ENCODE peak calls at places on chromosomes 13 and 19, in ten cellular contexts. W is globus pallidus; C is mesenchymal stem cell; B is AG09319; A is germinal center; H is ELR; D is stimulated activated CD4-positive, alpha-beta T cell treated with anti-CD3 and anti-CD28 coated beads, Interleukin-15, amount 100 ng/mL, for 1 hour; G is PC-3; L is mesendoderm; J is anterior cingulate cortex. Z is an unnamed sample.

GRCh38 chr13:77300176-77301141 is 26.4 kb downstream of the MYCBP2 start:
- DNase-seq in W (no peak), C (peak), B (no peak), A (peak), H (peak), D (no peak), G (peak), L (peak), J (no peak), Z (no peak)

GRCh38 chr13:51148952-51149573 is 38.0 kb upstream of the C13orf42 start:
- DNase-seq in W (peak), C (peak), B (peak), A (no peak), H (peak), D (no peak), G (peak), L (peak), J (no peak), Z (peak)

GRCh38 chr19:44685877-44686276 is 13.1 kb upstream of the CEACAM16 start:
- DNase-seq in W (peak), C (peak), B (no peak), A (peak), H (peak), D (no peak), G (peak), L (no peak), J (no peak), Z (no peak)

GRCh38 chr19:38073806-38074685 is 150.0 kb downstream of the DPF1 start:
- DNase-seq in W (peak), C (peak), B (no peak), A (no peak), H (no peak), D (no peak), G (no peak), L (peak), J (no peak), Z (no peak)

GRCh38 chr13:43961909-43962308 is 82.2 kb downstream of the LACC1 start:
- DNase-seq in W (no peak), C (no peak), B (no peak), A (no peak), H (no peak), D (no peak), G (no peak), L (no peak), J (no peak), Z (no peak)

GRCh38 chr19:56177564-56178243 is 1.9 kb downstream of the GALP start:
- DNase-seq in W (no peak), C (no peak), B (no peak), A (no peak), H (no peak), D (no peak), G (no peak), L (no peak), J (no peak), Z (no peak)

GRCh38 chr13:28116736-28117135 is 16.4 kb upstream of the FLT3 start:
- DNase-seq in W (no peak), C (no peak), B (no peak), A (no peak), H (no peak), D (no peak), G (no peak), L (no peak), J (no peak), Z (no peak)

GRCh38 chr13:76672422-76672821 is 213.8 kb downstream of the KCTD12 start:
- DNase-seq in W (no peak), C (no peak), B (no peak), A (no peak), H (peak), D (no peak), G (peak), L (no peak), J (no peak), Z (peak)

GRCh38 chr19:7902796-7903243 is 857 bp upstream of the MAP2K7 start:
- DNase-seq in W (no peak), C (no peak), B (no peak), A (no peak), H (no peak), D (no peak), G (peak), L (no peak), J (no peak), Z (no peak)

GRCh38 chr13:63184693-63185092 is 1769.0 kb upstream of the PCDH20 start:
- DNase-seq in W (no peak), C (peak), B (no peak), A (no peak), H (peak), D (no peak), G (peak), L (peak), J (no peak), Z (no peak)

GRCh38 chr13:71879129-71879535 is 12.1 kb upstream of the DACH1 start:
- DNase-seq in W (peak), C (peak), B (no peak), A (no peak), H (peak), D (no peak), G (peak), L (peak), J (no peak), Z (peak)

GRCh38 chr13:37067874-37068273 is 8.4 kb upstream of the SUPT20H start:
- DNase-seq in W (no peak), C (no peak), B (no peak), A (no peak), H (no peak), D (no peak), G (no peak), L (no peak), J (no peak), Z (no peak)

GRCh38 chr13:90947976-90948375 is 399.5 kb upstream of the MIR17HG start:
- DNase-seq in W (no peak), C (no peak), B (no peak), A (no peak), H (peak), D (no peak), G (peak), L (no peak), J (no peak), Z (no peak)